ENCODE peak calls at places on chromosomes 4 and X, in six cellular contexts. One of them, this sample, is unnamed.

GRCh38 chrX:42920752-42921151 is 142.8 kb upstream of the PPP1R2C start:
- DNase-seq in heart left ventricle: no peak
- DNase-seq in prostate gland: no peak
- DNase-seq in kidney: no peak
- DNase-seq in A673: no peak
- DNase-seq in BE2C: no peak
- DNase-seq in this sample: no peak

GRCh38 chr4:187632260-187633010 is 363.1 kb upstream of the ZFP42 start:
- DNase-seq in prostate gland: no peak
- DNase-seq in BE2C: no peak
- DNase-seq in kidney: no peak
- DNase-seq in heart left ventricle: no peak
- DNase-seq in A673: no peak
- DNase-seq in this sample: no peak

GRCh38 chr4:25667931-25668557 is 12.4 kb downstream of the SLC34A2 start:
- DNase-seq in prostate gland: no peak
- DNase-seq in BE2C: no peak
- DNase-seq in heart left ventricle: no peak
- DNase-seq in kidney: no peak
- DNase-seq in A673: no peak
- DNase-seq in this sample: no peak

GRCh38 chr4:15515106-15515505 is 45.4 kb downstream of the CC2D2A start:
- DNase-seq in A673: no peak
- DNase-seq in prostate gland: no peak
- DNase-seq in BE2C: no peak
- DNase-seq in kidney: no peak
- DNase-seq in heart left ventricle: no peak
- DNase-seq in this sample: no peak

GRCh38 chr4:164011791-164012190 is 517.3 kb downstream of the TMA16 start:
- DNase-seq in kidney: no peak
- DNase-seq in prostate gland: no peak
- DNase-seq in A673: peak; percentile 47
- DNase-seq in heart left ventricle: no peak
- DNase-seq in BE2C: no peak
- DNase-seq in this sample: no peak

GRCh38 chr4:69759189-69759604 is 1.2 kb downstream of the SULT1B1 start:
- DNase-seq in A673: peak; percentile 20
- DNase-seq in prostate gland: no peak
- DNase-seq in heart left ventricle: no peak
- DNase-seq in kidney: no peak
- DNase-seq in BE2C: no peak
- DNase-seq in this sample: no peak

GRCh38 chr4:54852061-54852460 is 194.3 kb downstream of the KIT start:
- DNase-seq in BE2C: no peak
- DNase-seq in prostate gland: no peak
- DNase-seq in A673: no peak
- DNase-seq in heart left ventricle: no peak
- DNase-seq in kidney: no peak
- DNase-seq in this sample: no peak

GRCh38 chrX:110407910-110408545 is 49.4 kb downstream of the RTL9 start:
- DNase-seq in prostate gland: peak; percentile 44
- DNase-seq in A673: peak; percentile 76
- DNase-seq in BE2C: peak; percentile 66
- DNase-seq in kidney: no peak
- DNase-seq in heart left ventricle: no peak
- DNase-seq in this sample: no peak

GRCh38 chr4:78119698-78120097 is 62.6 kb downstream of the FRAS1 start:
- DNase-seq in kidney: no peak
- DNase-seq in prostate gland: no peak
- DNase-seq in A673: no peak
- DNase-seq in heart left ventricle: no peak
- DNase-seq in BE2C: no peak
- DNase-seq in this sample: no peak

GRCh38 chrX:46319750-46320149 is 225.5 kb downstream of the ZNF674 start:
- DNase-seq in BE2C: no peak
- DNase-seq in heart left ventricle: no peak
- DNase-seq in kidney: no peak
- DNase-seq in prostate gland: no peak
- DNase-seq in A673: no peak
- DNase-seq in this sample: no peak

GRCh38 chrX:1754077-1754476 is 139.2 kb downstream of the ASMT start:
- DNase-seq in BE2C: no peak
- DNase-seq in A673: no peak
- DNase-seq in heart left ventricle: no peak
- DNase-seq in prostate gland: no peak
- DNase-seq in kidney: no peak
- DNase-seq in this sample: no peak
- H3K4me3 ChIP-seq in BE2C: no peak overlapping the region
- H3K4me3 ChIP-seq in A673: no peak overlapping the region
- H3K4me3 ChIP-seq in heart left ventricle: no peak overlapping the region
- H3K4me3 ChIP-seq in prostate gland: no peak overlapping the region
- H3K4me3 ChIP-seq in kidney: no peak overlapping the region
- H3K4me3 ChIP-seq in this sample: no peak overlapping the region

GRCh38 chrX:27840881-27841280 is 33.1 kb downstream of the MAGEB10 start:
- DNase-seq in heart left ventricle: no peak
- DNase-seq in A673: no peak
- DNase-seq in BE2C: no peak
- DNase-seq in prostate gland: no peak
- DNase-seq in kidney: no peak
- DNase-seq in this sample: no peak
- TF ChIP-seq CTCF in heart left ventricle: no peak
- TF ChIP-seq CTCF in A673: no peak
- TF ChIP-seq CTCF in BE2C: no peak
- TF ChIP-seq CTCF in prostate gland: no peak
- TF ChIP-seq CTCF in kidney: no peak
- TF ChIP-seq CTCF in this sample: no peak

GRCh38 chr4:41301137-41301536 is 44.4 kb downstream of the UCHL1 start:
- DNase-seq in kidney: no peak
- DNase-seq in A673: no peak
- DNase-seq in BE2C: no peak
- DNase-seq in prostate gland: no peak
- DNase-seq in heart left ventricle: no peak
- DNase-seq in this sample: no peak
- H3K4me3 ChIP-seq in kidney: no peak overlapping the region
- H3K4me3 ChIP-seq in A673: no peak overlapping the region
- H3K4me3 ChIP-seq in BE2C: no peak overlapping the region
- H3K4me3 ChIP-seq in prostate gland: no peak overlapping the region
- H3K4me3 ChIP-seq in heart left ventricle: no peak overlapping the region
- H3K4me3 ChIP-seq in this sample: no peak overlapping the region

DNA sequence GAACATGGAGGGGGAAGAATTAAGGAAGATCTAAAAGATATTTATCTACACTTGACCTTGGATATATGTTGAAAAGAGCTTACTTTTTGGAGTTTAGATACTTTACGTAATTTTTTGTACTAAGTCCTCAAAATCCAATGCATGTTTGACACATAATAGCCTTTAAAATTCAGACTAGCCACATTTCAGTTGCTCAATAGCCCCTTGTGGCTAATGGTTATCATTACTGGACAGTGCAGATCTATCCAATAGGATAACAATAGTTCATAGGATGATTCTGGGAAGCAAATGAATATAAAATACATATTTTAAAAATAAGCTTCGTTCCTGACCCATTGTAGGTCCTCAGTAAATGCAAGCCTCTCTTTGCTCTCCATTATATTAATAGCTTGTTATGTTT is 13.8 kb downstream of the AP1AR start:
- DNase-seq in kidney: no peak
- DNase-seq in heart left ventricle: no peak
- DNase-seq in BE2C: no peak
- DNase-seq in prostate gland: no peak
- DNase-seq in A673: no peak
- DNase-seq in this sample: no peak
- TF ChIP-seq CTCF in kidney: no peak
- TF ChIP-seq CTCF in heart left ventricle: no peak
- TF ChIP-seq CTCF in BE2C: peak; percentile 17
- TF ChIP-seq CTCF in prostate gland: no peak
- TF ChIP-seq CTCF in A673: no peak
- TF ChIP-seq CTCF in this sample: no peak

GRCh38 chr4:184196730-184197355 is 20.8 kb downstream of the ENPP6 start:
- DNase-seq in prostate gland: peak; percentile 33
- DNase-seq in kidney: no peak
- DNase-seq in heart left ventricle: no peak
- DNase-seq in A673: peak; percentile 3
- DNase-seq in BE2C: no peak
- DNase-seq in this sample: no peak
- H3K4me3 ChIP-seq in prostate gland: no peak overlapping the region
- H3K4me3 ChIP-seq in kidney: no peak overlapping the region
- H3K4me3 ChIP-seq in heart left ventricle: no peak overlapping the region
- H3K4me3 ChIP-seq in A673: no peak overlapping the region
- H3K4me3 ChIP-seq in BE2C: no peak overlapping the region
- H3K4me3 ChIP-seq in this sample: no peak overlapping the region

DNA sequence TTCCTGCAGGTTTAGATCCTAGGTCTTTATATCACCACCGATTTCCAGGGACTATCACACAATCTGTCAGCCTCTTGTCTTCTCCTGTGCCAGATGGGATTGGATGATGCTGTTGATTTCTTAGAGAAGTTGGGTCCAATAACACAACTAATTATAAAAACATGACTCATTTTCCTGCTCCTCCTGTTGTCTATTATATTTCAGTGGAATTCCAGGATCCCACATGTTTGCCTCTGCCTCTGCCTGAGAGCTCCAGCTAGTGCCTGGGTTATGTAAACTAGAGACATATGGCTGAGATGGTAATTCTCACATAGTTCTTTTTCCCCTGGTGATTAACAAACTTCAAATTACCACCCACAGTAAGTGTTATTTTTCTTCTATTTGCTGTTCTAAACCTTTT is 3.2 kb upstream of the HOPX start:
- DNase-seq in A673: no peak
- DNase-seq in prostate gland: no peak
- DNase-seq in kidney: no peak
- DNase-seq in BE2C: no peak
- DNase-seq in heart left ventricle: no peak
- DNase-seq in this sample: no peak
- TF ChIP-seq CTCF in A673: no peak
- TF ChIP-seq CTCF in prostate gland: no peak
- TF ChIP-seq CTCF in kidney: no peak
- TF ChIP-seq CTCF in BE2C: no peak
- TF ChIP-seq CTCF in heart left ventricle: no peak
- TF ChIP-seq CTCF in this sample: no peak

GRCh38 chr4:76305033-76305687 is 1.4 kb upstream of the STBD1 start:
- DNase-seq in kidney: no peak
- DNase-seq in prostate gland: no peak
- DNase-seq in BE2C: no peak
- DNase-seq in A673: no peak
- DNase-seq in heart left ventricle: no peak
- DNase-seq in this sample: no peak
- H3K4me3 ChIP-seq in kidney: peak overlapping the region; percentile 79
- H3K4me3 ChIP-seq in prostate gland: peak overlapping the region; percentile 73
- H3K4me3 ChIP-seq in BE2C: no peak overlapping the region
- H3K4me3 ChIP-seq in A673: no peak overlapping the region
- H3K4me3 ChIP-seq in heart left ventricle: peak overlapping the region; percentile 79
- H3K4me3 ChIP-seq in this sample: peak overlapping the region; percentile 97

DNA sequence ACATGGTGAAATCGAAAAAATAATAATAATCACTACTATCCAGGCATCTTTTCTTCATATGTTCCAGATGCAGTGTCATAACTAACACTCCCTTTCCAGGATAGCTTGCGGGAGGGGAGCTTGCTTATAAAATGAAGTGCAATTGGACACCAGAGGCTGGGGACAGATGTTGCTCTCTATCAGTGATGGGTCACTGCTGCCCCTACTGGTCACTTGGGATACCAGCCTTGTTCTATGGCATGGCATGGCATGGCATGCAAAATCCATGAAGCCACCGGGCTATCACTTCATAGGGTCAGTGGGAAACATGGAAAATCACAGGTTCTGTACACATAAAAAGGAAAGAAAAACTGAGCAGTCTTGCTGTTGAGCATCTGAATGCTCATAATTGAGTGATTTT is 168.1 kb downstream of the GLRA2 start:
- DNase-seq in prostate gland: no peak
- DNase-seq in BE2C: peak; percentile 62
- DNase-seq in kidney: no peak
- DNase-seq in A673: peak; percentile 61
- DNase-seq in heart left ventricle: no peak
- DNase-seq in this sample: peak; percentile 10
- TF ChIP-seq CTCF in prostate gland: no peak
- TF ChIP-seq CTCF in BE2C: peak; percentile 73
- TF ChIP-seq CTCF in kidney: peak; percentile 38
- TF ChIP-seq CTCF in A673: peak; percentile 65
- TF ChIP-seq CTCF in heart left ventricle: peak; percentile 26
- TF ChIP-seq CTCF in this sample: peak; percentile 33

GRCh38 chr4:137530176-137530575 is 2.1 kb downstream of the PCDH18 start:
- DNase-seq in prostate gland: no peak
- DNase-seq in heart left ventricle: no peak
- DNase-seq in BE2C: no peak
- DNase-seq in kidney: no peak
- DNase-seq in A673: no peak
- DNase-seq in this sample: no peak
- H3K4me3 ChIP-seq in prostate gland: peak overlapping the region; percentile 40
- H3K4me3 ChIP-seq in heart left ventricle: peak overlapping the region; percentile 51
- H3K4me3 ChIP-seq in BE2C: peak overlapping the region; percentile 91
- H3K4me3 ChIP-seq in kidney: peak overlapping the region; percentile 77
- H3K4me3 ChIP-seq in A673: no peak overlapping the region
- H3K4me3 ChIP-seq in this sample: peak overlapping the region; percentile 65